ENCODE peak calls at places on chromosomes 3 and 15, in six cellular contexts. A is H9, D is psoas muscle, M is fibroblast of lung, E is foreskin keratinocyte, I is Calu3. G is an unnamed sample.
A peak's percentile ranks its signal among the peaks of the same experiment; 100 is the strongest.

GRCh38 chr15:79172801-79173460 is 82.4 kb upstream of the RASGRF1 start:
- DNase-seq in A (peak; percentile 24), D (no peak), M (no peak), E (no peak), I (no peak), G (no peak)

GRCh38 chr3:177114253-177114652 is 83.0 kb downstream of the TBL1XR1 start:
- DNase-seq in A (no peak), D (no peak), M (no peak), E (no peak), I (no peak), G (no peak)

GRCh38 chr3:74271541-74271940 is 342.9 kb downstream of the CNTN3 start:
- DNase-seq in A (no peak), D (no peak), M (no peak), E (no peak), I (no peak), G (no peak)

GRCh38 chr3:137294139-137294538 is 336.4 kb downstream of the IL20RB start:
- DNase-seq in A (no peak), D (no peak), M (no peak), E (no peak), I (no peak), G (no peak)

GRCh38 chr15:36432162-36432561 is 147.3 kb upstream of the CDIN1 start:
- DNase-seq in A (no peak), D (no peak), M (peak; percentile 44), E (no peak), I (no peak), G (peak; percentile 10)

GRCh38 chr15:81323559-81323943 is 390 bp downstream of the STARD5 start:
- DNase-seq in A (no peak), D (no peak), M (no peak), E (no peak), I (no peak), G (no peak)

GRCh38 chr3:34882764-34883163 is 756.6 kb upstream of the ARPP21 start:
- DNase-seq in A (no peak), D (no peak), M (no peak), E (no peak), I (peak; percentile 3), G (no peak)

GRCh38 chr15:35738370-35738769 is 192.4 kb upstream of the DPH6 start:
- DNase-seq in A (peak; percentile 33), D (no peak), M (peak; percentile 35), E (peak; percentile 58), I (peak; percentile 21), G (no peak)

GRCh38 chr3:88058322-88058592 is 548 bp downstream of the CGGBP1 start:
- DNase-seq in A (no peak), D (no peak), M (no peak), E (no peak), I (no peak), G (no peak)

GRCh38 chr15:97875513-97876285 is 84.8 kb upstream of the ARRDC4 start:
- DNase-seq in A (peak; percentile 59), D (no peak), M (no peak), E (no peak), I (peak; percentile 85), G (no peak)

GRCh38 chr3:63473641-63474166 is 178.8 kb upstream of the SNTN start:
- DNase-seq in A (no peak), D (no peak), M (no peak), E (no peak), I (no peak), G (no peak)

GRCh38 chr3:97612632-97613031 is 151.9 kb upstream of the ARL6 start:
- DNase-seq in A (no peak), D (no peak), M (no peak), E (no peak), I (no peak), G (no peak)

GRCh38 chr3:20375302-20375701 is 189.3 kb upstream of the SGO1 start:
- DNase-seq in A (no peak), D (no peak), M (no peak), E (no peak), I (no peak), G (no peak)

GRCh38 chr3:194139085-194139976 is 3.4 kb downstream of the HES1 start:
- DNase-seq in A (peak; percentile 65), D (peak; percentile 30), M (no peak), E (peak; percentile 97), I (peak; percentile 55), G (peak; percentile 96)

GRCh38 chr3:39181408-39182335 is 10.7 kb downstream of the XIRP1 start:
- DNase-seq in A (no peak), D (no peak), M (no peak), E (no peak), I (no peak), G (peak; percentile 83)

GRCh38 chr3:39180183-39180545 is 12.2 kb downstream of the XIRP1 start:
- DNase-seq in A (no peak), D (no peak), M (no peak), E (no peak), I (no peak), G (no peak)

GRCh38 chr3:39183231-39184080 is 8.9 kb downstream of the XIRP1 start:
- DNase-seq in A (no peak), D (no peak), M (no peak), E (no peak), I (no peak), G (peak; percentile 82)

GRCh38 chr3:39178553-39178952 is 13.8 kb downstream of the XIRP1 start:
- DNase-seq in A (no peak), D (no peak), M (peak; percentile 40), E (no peak), I (no peak), G (peak; percentile 87)

DNA sequence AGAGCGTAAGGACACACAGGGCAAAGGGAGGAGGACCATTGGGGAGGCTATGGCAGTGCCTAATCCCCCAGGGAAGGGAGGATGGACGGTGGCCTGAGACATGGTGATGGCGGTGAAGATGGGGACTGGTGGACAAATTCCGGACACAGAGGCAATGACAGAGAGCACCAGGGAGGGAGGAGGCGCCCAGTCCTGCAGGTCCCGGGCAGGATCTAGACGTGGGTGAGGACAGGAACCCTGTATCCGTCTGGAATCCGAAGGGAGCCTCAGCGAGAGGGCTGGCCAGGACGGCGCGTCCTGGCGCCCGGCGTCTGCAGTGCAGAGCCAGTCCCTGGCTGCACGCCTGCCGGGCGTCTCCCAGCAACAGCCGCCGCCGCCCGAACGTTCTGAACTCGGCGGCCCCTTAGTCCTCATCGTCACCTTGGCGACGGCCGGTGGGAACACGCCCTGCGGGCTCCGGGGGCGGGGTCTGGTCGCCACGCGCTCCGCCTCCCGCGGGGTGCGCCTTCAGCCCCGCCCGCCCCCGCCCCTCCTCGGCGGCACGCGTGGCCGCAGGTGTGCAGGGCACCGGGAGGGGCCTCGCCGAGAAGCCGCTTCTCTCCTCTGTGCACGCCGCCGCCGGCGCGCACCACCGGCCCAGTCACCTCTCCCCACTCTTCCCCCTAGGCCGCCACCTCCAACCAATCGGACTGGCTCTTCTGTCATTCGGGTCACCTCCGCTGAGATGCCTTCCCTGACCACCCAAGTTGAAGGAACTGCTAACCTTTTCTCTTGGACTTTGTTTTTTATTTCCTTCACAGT is 11.6 kb downstream of the XIRP1 start:
- DNase-seq in A (peak; percentile 94), D (peak; percentile 95), M (peak; percentile 80), E (peak; percentile 46), I (peak; percentile 89), G (peak; percentile 98)
- TF ChIP-seq CTCF in A (peak; percentile 13), D (peak; percentile 33), M (peak; percentile 21), E (peak; percentile 39), I (no peak), G (no peak)

GRCh38 chr3:172984938-172985337 is 156.1 kb downstream of the SPATA16 start:
- DNase-seq in A (no peak), D (no peak), M (no peak), E (no peak), I (no peak), G (no peak)

GRCh38 chr3:172987268-172987667 is 153.8 kb downstream of the SPATA16 start:
- DNase-seq in A (peak; percentile 34), D (no peak), M (no peak), E (no peak), I (peak; percentile 44), G (no peak)

GRCh38 chr3:172980849-172981248 is 160.2 kb downstream of the SPATA16 start:
- DNase-seq in A (no peak), D (no peak), M (peak; percentile 1), E (no peak), I (no peak), G (no peak)

GRCh38 chr3:172981407-172981983 is 159.5 kb downstream of the SPATA16 start:
- DNase-seq in A (no peak), D (no peak), M (no peak), E (no peak), I (no peak), G (no peak)

GRCh38 chr3:172982731-172983364 is 158.2 kb downstream of the SPATA16 start:
- DNase-seq in A (no peak), D (no peak), M (peak; percentile 19), E (no peak), I (no peak), G (no peak)
- TF ChIP-seq CTCF in A (peak; percentile 43), D (no peak), M (no peak), E (peak; percentile 28), I (peak; percentile 29), G (no peak)

GRCh38 chr3:31862861-31863260 is 118.2 kb downstream of the OSBPL10 start:
- DNase-seq in A (no peak), D (no peak), M (peak; percentile 29), E (no peak), I (no peak), G (no peak)
- TF ChIP-seq CTCF in A (no peak), D (no peak), M (no peak), E (no peak), I (no peak), G (no peak)

DNA sequence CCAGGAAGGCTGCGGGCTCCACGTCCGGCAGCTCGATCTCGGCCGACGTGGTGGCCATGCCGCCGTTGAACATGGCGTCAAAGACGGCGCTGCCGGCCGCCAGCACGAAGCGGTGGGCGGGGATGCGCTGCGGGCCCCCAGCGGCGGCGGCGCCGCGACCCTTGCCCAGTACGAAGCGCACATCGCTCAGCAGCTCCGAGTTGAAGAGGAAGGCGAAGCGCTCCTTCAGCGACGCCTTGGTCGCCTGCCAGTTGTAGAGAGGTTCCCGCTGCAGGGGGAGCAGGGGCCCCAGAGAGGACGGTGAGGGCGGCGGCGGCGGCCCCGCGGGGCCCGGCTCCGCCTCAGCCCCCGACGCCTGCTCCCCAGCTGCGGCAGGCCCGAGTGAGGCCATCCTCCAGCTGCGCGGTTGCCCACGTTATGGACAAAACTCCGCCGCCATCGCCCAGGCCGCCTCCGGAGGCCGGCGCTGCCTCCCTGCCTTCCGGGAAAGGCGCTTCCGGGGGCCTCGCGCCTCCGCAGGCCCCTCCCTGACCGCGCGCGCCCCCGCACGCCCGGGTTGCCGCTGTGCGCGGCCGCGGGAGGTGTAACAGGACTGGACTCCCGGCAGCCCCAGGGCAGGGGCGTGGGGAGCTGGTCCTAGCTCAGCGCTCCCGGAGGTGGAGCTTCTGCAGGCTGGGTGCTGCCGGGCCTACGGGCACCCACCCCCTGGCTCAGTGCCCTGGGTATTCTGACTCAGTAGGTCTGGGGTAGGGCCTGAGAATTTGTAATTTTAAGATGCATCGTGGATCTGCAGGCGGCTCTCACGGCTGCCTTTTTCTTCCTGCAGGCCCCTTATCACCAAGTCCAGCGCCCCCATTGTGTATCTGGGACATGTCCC is at the start of gene BTBD1:
- DNase-seq in A (peak; percentile 90), D (peak; percentile 97), M (peak; percentile 95), E (peak; percentile 80), I (peak; percentile 98), G (peak; percentile 100)
- TF ChIP-seq CTCF in A (peak; percentile 28), D (no peak), M (no peak), E (no peak), I (no peak), G (no peak)

GRCh38 chr3:128011140-128011539 is 41.1 kb upstream of the SEC61A1 start:
- DNase-seq in A (peak; percentile 93), D (no peak), M (peak; percentile 55), E (peak; percentile 31), I (peak; percentile 94), G (no peak)
- TF ChIP-seq CTCF in A (peak; percentile 77), D (no peak), M (peak; percentile 51), E (peak; percentile 81), I (peak; percentile 52), G (peak; percentile 50)